ENCODE peak calls at places on chromosomes 3 and 15, in six cellular contexts. Z is effector CD8-positive, alpha-beta T cell; D is activated naive CD4-positive, alpha-beta T cell treated with Interleukin-2 at 50 U/mL for 16 hours; Y is AG08396; J is HEK293T; I is HFFc6. F is an unnamed sample.

GRCh38 chr3:48015451-48016182 is 599 bp downstream of the MAP4 start:
- DNase-seq in J (no peak), Y (no peak), Z (no peak), D (no peak), I (no peak), F (no peak)

GRCh38 chr3:44624696-44625528 is at the start of gene ZNF197:
- DNase-seq in Z (no peak), I (peak), Y (peak), D (peak), J (peak), F (peak)

GRCh38 chr3:105365171-105365535 is 1.6 kb upstream of the ALCAM start:
- DNase-seq in Z (no peak), J (no peak), I (no peak), Y (no peak), D (no peak), F (no peak)

GRCh38 chr3:192303235-192303634 is 424.1 kb downstream of the FGF12 start:
- DNase-seq in D (no peak), I (no peak), J (peak), Y (no peak), Z (no peak), F (no peak)

GRCh38 chr3:112649478-112649735 is 8.5 kb upstream of the CCDC80 start:
- DNase-seq in I (peak), Y (no peak), Z (no peak), J (no peak), D (no peak), F (no peak)

GRCh38 chr3:21779909-21780308 is 28.9 kb upstream of the ZNF385D start:
- DNase-seq in Z (no peak), Y (no peak), J (no peak), D (no peak), I (no peak), F (no peak)

GRCh38 chr3:99776516-99777209 is 41.0 kb upstream of the CMSS1 start:
- DNase-seq in I (peak), J (no peak), D (no peak), Z (no peak), Y (no peak), F (no peak)

GRCh38 chr3:104396974-104397669 is 969.6 kb upstream of the ALCAM start:
- DNase-seq in Y (no peak), I (no peak), D (no peak), J (no peak), Z (no peak), F (no peak)

GRCh38 chr3:35664460-35664919 is 25.2 kb downstream of the ARPP21 start:
- DNase-seq in J (no peak), D (no peak), Y (peak), I (no peak), Z (no peak), F (peak)

GRCh38 chr3:148023994-148024393 is 614.8 kb downstream of the ZIC1 start:
- DNase-seq in I (peak), Z (no peak), D (no peak), J (no peak), Y (peak), F (peak)

GRCh38 chr15:67741313-67741712 is 84.0 kb upstream of the SKOR1 start:
- DNase-seq in D (no peak), Z (no peak), I (no peak), J (no peak), Y (no peak), F (peak)

GRCh38 chr3:171846594-171846993 is 3.4 kb downstream of the TMEM212 start:
- DNase-seq in D (no peak), J (no peak), I (peak), Z (no peak), Y (no peak), F (no peak)

GRCh38 chr3:43794776-43795175 is 104.0 kb downstream of the ABHD5 start:
- DNase-seq in D (no peak), I (peak), Z (no peak), J (no peak), Y (peak), F (no peak)

GRCh38 chr3:72359743-72360142 is 488.5 kb downstream of the SHQ1 start:
- DNase-seq in I (no peak), Z (no peak), Y (no peak), D (no peak), J (no peak), F (no peak)

GRCh38 chr3:115287198-115287597 is 140.1 kb upstream of the ZBTB20 start:
- DNase-seq in Y (no peak), Z (no peak), D (no peak), I (no peak), J (no peak), F (no peak)

GRCh38 chr3:61531528-61531927 is 29.8 kb upstream of the PTPRG start:
- DNase-seq in D (no peak), Z (no peak), J (no peak), Y (no peak), I (no peak), F (no peak)

GRCh38 chr15:32649336-32649735 is 7.8 kb downstream of the SCG5 start:
- DNase-seq in J (peak), D (no peak), Y (peak), I (peak), Z (no peak), F (peak)

GRCh38 chr3:100068758-100069345 is 45.4 kb downstream of the FILIP1L start:
- DNase-seq in D (peak), J (peak), Y (peak), I (peak), Z (peak), F (peak)

GRCh38 chr3:152128356-152128755 is 140.4 kb upstream of the MBNL1 start:
- DNase-seq in D (no peak), I (no peak), Y (no peak), J (no peak), Z (no peak), F (no peak)

GRCh38 chr3:12785096-12785495 is 11.4 kb upstream of the CAND2 start:
- DNase-seq in J (no peak), D (no peak), Z (no peak), Y (no peak), I (no peak), F (no peak)

GRCh38 chr3:77906102-77906709 is 866.3 kb downstream of the ROBO2 start:
- DNase-seq in J (no peak), Z (no peak), Y (no peak), I (no peak), D (no peak), F (no peak)

GRCh38 chr15:97692317-97693015 is 268.0 kb upstream of the ARRDC4 start:
- DNase-seq in J (no peak), Z (no peak), Y (no peak), D (no peak), I (no peak), F (no peak)

GRCh38 chr15:34514251-34514760 is 69.1 kb downstream of the GOLGA8B start:
- DNase-seq in I (no peak), Z (no peak), Y (peak), J (peak), D (peak), F (peak)

GRCh38 chr15:96549136-96549535 is 218.6 kb downstream of the NR2F2 start:
- DNase-seq in D (no peak), J (no peak), I (no peak), Z (no peak), Y (no peak), F (no peak)

GRCh38 chr3:139935071-139935865 is at the start of gene CLSTN2:
- DNase-seq in J (peak), Y (peak), I (no peak), Z (no peak), D (no peak), F (peak)

GRCh38 chr15:98160236-98160635 is 199.7 kb downstream of the ARRDC4 start:
- DNase-seq in J (no peak), Y (no peak), Z (no peak), D (no peak), I (no peak), F (no peak)

GRCh38 chr3:151426337-151426648 is 34.6 kb downstream of the IGSF10 start:
- DNase-seq in J (no peak), Z (no peak), D (no peak), I (no peak), Y (no peak), F (no peak)

F was measured in hepatic stellate cell.